ENCODE peak calls at places on chromosomes 2 and 18, in four cellular contexts. V is GM12878, F is K562, H is HepG2. E is an unnamed sample.

GRCh38 chr18:60198063-60198462 is 174.5 kb downstream of the MC4R start:
- DNase-seq in V (no peak), F (peak), H (no peak), E (no peak)

GRCh38 chr2:166972418-166972817 is 84.1 kb downstream of the XIRP2 start:
- DNase-seq in V (no peak), F (no peak), H (no peak), E (no peak)

GRCh38 chr2:189570565-189570964 is 10.0 kb downstream of the SLC40A1 start:
- DNase-seq in V (no peak), F (no peak), H (peak), E (no peak)

GRCh38 chr2:45002661-45003210 is 6.5 kb downstream of the SIX2 start:
- DNase-seq in V (no peak), F (no peak), H (no peak), E (no peak)

GRCh38 chr2:85536479-85536878 is 2.5 kb upstream of the MAT2A start:
- DNase-seq in V (no peak), F (no peak), H (no peak), E (no peak)

GRCh38 chr2:28981620-28982371 is 698 bp downstream of the TOGARAM2 start:
- DNase-seq in V (no peak), F (no peak), H (no peak), E (no peak)

GRCh38 chr2:100106460-100106859 is 35.9 kb downstream of the AFF3 start:
- DNase-seq in V (no peak), F (no peak), H (no peak), E (peak)

GRCh38 chr2:76748581-76749296 is 773.4 kb downstream of the LRRTM4 start:
- DNase-seq in V (no peak), F (no peak), H (no peak), E (no peak)

GRCh38 chr2:108612153-108612513 is 77.9 kb downstream of the LIMS1 start:
- DNase-seq in V (peak), F (no peak), H (no peak), E (no peak)

GRCh38 chr18:35267809-35268208 is 22.2 kb downstream of the ZSCAN30 start:
- DNase-seq in V (no peak), F (no peak), H (no peak), E (no peak)

GRCh38 chr2:1863861-1864260 is 119.5 kb upstream of the PXDN start:
- DNase-seq in V (no peak), F (no peak), H (no peak), E (no peak)

GRCh38 chr18:23493654-23494053 is 9.7 kb upstream of the RMC1 start:
- DNase-seq in V (no peak), F (no peak), H (no peak), E (no peak)

GRCh38 chr18:54859667-54860421 is 31.6 kb downstream of the RAB27B start:
- DNase-seq in V (no peak), F (no peak), H (no peak), E (no peak)

GRCh38 chr18:2444201-2444875 is 127.0 kb downstream of the METTL4 start:
- DNase-seq in V (no peak), F (no peak), H (no peak), E (no peak)

GRCh38 chr2:219522111-219523030 is 8.1 kb downstream of the ASIC4 start:
- DNase-seq in V (no peak), F (peak), H (no peak), E (peak)

GRCh38 chr2:164562666-164563065 is 58.6 kb downstream of the GRB14 start:
- DNase-seq in V (no peak), F (no peak), H (no peak), E (no peak)

GRCh38 chr2:33131820-33132219 is 185.1 kb downstream of the LTBP1 start:
- DNase-seq in V (no peak), F (no peak), H (no peak), E (no peak)

GRCh38 chr2:233079473-233079877 is 19.3 kb downstream of the INPP5D start:
- DNase-seq in V (peak), F (no peak), H (no peak), E (no peak)

GRCh38 chr18:26312196-26312595 is 86.0 kb downstream of the TAF4B start:
- DNase-seq in V (no peak), F (no peak), H (no peak), E (no peak)

GRCh38 chr18:77249583-77250500 is at the start of gene GALR1:
- DNase-seq in V (no peak), F (no peak), H (no peak), E (peak)

GRCh38 chr2:19736191-19736831 is 165.5 kb downstream of the TTC32 start:
- DNase-seq in V (no peak), F (no peak), H (no peak), E (no peak)

GRCh38 chr18:5582849-5583667 is 39.3 kb upstream of the EPB41L3 start:
- DNase-seq in V (no peak), F (no peak), H (no peak), E (no peak)

GRCh38 chr18:3148930-3149535 is 70.7 kb downstream of the MYOM1 start:
- DNase-seq in V (no peak), F (no peak), H (no peak), E (no peak)

GRCh38 chr2:84526562-84526961 is 10.3 kb downstream of the DNAH6 start:
- DNase-seq in V (no peak), F (no peak), H (no peak), E (no peak)

DNA sequence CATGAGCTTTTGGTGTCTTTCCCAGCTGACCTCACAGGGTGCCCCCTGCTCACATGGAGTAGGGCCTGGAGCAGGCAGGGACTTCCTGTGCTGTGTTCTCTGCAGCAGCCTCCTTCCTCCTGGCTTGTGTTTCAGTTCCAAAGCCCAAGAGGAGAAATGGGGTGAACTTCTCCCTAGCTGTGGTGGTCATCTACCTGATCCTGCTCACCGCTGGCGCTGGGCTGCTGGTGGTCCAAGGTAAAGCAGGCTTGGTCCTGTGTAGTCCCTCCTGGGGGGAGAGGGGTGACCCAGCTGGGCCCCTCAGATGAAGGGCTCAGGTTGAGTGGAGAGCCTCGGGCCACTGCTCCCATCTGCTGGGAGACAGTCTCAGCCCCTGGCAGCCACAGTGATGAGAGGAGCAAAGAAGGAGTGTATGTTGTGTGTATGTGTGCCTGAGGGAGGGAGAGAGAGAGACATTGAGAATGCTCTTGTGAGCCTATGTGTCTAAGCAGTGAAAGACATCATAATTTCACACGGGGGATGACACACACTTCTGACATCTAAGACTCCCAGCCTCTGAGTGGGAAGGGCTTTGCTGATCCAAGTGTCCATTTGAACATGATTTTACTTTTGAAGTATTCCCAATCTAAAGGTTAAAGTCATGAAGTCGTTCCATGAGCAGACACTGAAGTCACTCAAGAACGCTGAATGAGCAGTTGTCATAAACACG is 27.2 kb downstream of the MARCO start:
- DNase-seq in V (no peak), F (no peak), H (no peak), E (no peak)
- TF ChIP-seq CBFB in V (no peak), F (no peak), H (no peak), E (no peak)

DNA sequence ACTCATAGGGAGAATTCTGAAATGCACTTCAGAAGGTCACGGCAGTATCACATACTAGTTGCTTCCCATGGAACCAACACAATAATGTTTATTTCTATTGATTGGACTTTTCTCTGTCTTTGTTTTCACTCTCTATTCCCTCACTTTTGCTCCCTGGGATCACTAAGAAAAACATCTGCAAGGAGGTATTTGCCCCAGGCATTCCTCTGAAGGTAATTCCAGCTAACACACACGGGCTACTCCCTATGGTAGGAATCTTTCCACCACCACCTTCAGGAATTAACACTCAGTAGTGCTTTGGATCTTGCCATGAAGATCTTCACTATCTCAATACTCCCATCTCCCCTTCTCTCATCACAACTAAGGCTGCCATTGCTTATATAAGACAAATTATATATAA is 353.3 kb downstream of the DSC3 start:
- DNase-seq in V (no peak), F (no peak), H (no peak), E (no peak)
- TF ChIP-seq CBFB in V (no peak), F (no peak), H (no peak), E (no peak)

GRCh38 chr2:135245055-135245454 is 193.0 kb downstream of the RAB3GAP1 start:
- DNase-seq in V (no peak), F (no peak), H (peak), E (no peak)
- TF ChIP-seq CBFB in V (no peak), F (no peak), H (no peak), E (no peak)

DNA sequence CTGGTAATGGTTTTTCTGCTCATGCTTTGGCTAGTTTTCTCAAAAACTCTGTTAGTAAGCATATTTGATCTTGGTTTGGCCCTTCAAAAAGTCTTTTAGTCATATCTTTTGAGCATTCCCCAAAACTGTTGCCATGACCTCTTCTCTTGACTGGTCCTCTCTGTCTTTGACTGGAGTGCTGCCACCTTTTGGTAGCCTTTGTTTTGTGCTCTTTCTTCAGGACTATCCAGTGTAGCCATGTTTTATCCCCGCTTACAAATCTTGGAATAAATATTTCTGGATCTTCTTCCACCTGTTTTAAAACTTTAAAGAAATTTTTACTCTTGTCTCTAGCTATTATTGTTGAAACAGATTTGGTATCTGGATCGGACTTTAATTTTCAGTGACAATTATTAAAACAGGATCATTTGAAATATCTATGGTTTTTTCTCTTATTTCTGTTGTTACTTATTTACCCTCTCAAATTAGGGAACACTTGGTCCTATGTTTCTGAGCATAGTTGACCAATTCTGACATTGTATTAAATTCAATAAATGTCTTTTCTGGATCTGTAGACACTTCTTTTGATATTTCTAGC is 965 bp upstream of the ELOA2 start:
- DNase-seq in V (no peak), F (peak), H (peak), E (peak)
- TF ChIP-seq CBFB in V (no peak), F (no peak), H (no peak), E (no peak)

DNA sequence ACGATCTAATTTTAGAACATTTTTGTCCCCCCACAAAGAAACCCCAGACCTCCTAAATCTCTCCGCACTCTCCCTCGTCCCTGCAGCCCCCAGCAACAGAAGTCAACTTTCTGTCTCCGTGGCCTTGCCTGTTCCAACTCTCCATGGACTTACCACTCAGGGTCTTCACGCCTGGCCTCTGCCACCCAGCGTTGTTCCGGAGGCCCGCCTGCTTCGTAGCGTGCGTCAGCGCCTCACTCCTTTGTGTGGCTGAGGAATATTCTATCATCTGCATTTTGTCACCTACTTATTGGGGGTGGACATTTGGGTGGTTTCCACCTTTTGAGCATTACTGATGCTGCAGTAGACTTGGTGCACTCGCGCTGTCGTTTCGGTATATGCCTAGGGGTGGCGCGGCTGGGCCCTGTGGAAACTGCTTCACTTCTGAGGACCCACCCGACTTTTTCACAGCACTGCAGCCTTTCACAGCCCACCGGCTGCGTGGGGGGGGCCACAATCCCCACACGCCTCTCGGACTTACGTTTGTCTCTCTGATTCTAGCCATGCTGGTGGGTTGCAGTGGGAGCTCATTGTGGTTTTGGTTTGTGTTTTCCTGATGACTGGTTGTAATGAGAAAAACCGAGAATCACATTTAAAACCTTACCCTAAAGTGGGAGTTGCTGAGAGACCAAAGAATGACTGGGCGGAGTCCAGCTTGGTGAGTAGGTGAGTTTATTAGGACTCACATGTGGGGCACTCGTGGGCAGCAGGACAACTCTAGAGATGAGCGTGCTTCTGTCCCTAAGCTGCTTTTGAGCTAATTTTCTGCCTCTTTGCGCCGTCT is 1.4 kb upstream of the HSBP1L1 start:
- DNase-seq in V (peak), F (no peak), H (no peak), E (no peak)
- TF ChIP-seq CBFB in V (peak), F (no peak), H (no peak), E (no peak)

GRCh38 chr2:41597672-41598071 is 450.1 kb upstream of the PKDCC start:
- DNase-seq in V (no peak), F (no peak), H (no peak), E (no peak)

GRCh38 chr2:41600460-41600859 is 447.4 kb upstream of the PKDCC start:
- DNase-seq in V (no peak), F (no peak), H (no peak), E (no peak)

GRCh38 chr2:41598161-41598894 is 449.5 kb upstream of the PKDCC start:
- DNase-seq in V (no peak), F (no peak), H (no peak), E (no peak)

DNA sequence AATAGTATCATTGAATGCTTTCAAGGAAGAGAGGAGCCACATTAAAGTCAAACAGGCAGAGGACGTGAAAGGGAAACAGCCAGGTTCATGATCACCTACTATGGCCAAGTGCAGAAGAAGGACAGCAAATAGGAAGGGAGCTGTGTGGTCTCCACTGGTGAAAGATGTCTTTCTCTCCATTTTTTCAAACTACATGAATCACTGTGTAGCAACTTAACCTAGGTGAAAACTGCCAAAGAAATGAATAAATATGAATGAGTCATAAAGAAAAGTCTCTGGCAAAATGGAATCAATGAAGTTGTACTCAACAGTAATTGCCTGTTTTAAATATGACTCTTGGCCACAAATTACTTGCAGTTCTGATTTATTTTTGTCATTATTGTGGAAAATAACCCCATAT is 452.6 kb upstream of the PKDCC start:
- DNase-seq in V (no peak), F (no peak), H (no peak), E (no peak)
- TF ChIP-seq CBFB in V (no peak), F (no peak), H (no peak), E (no peak)

DNA sequence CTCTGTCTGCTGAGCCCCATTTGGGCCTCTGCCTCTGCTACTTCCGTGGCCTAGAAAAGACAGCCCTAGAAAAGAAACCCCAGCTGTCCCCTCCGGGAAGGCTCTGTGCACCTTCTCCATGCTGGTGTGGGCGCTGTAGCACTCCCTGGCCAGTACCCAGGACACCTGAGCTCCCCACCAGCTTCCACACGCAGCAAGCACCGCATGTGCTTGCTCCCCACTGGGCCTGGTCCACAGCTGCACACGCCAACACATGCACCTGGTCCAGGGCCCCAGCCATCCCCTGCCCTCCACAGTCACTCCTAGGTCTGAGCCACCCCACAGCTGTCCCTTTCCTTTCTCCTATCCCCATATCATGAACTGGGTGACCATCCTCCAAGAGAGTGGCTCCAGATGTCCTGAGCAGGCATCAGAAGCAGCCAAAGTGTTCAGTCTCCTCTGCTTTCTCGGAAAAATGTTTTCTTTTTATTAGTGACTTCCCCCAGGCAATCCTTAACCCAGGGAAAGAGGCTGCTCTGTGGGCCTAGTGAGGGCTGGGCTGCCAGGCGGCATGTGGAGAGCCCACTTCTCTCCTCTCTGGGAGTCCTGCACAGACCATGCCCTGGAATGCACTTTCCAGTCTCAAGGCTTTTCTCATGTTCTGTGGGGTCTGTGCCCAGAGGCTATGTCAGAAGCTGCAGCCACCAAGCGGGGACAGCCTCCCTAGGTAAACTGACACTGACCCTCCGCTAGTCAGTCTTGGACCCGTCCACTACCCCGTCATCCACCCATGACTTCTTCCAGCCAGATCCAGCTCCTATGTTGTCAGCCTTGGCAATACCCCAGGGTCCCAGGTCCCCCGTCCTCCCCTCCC is 133.7 kb downstream of the KLHL29 start:
- DNase-seq in V (no peak), F (no peak), H (no peak), E (no peak)
- TF ChIP-seq CBFB in V (no peak), F (no peak), H (no peak), E (no peak)

DNA sequence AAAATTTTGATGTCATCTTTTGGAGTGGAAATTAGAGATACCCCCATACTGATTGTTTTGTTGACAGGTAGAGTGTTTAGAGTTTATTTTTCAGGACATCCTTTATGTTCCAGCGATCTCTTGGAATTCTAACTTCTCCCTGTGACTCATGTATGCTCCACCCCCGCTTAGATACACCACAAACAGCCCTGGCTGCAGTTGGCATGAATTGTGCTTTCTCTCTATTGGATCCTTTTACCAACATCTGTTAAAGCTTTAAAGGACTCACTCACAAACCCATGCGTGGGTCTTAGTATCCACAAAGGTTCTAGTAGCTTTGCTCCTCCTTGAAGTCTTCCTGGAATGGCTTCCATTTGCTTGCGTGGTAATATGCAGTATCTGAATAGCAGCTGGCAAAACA is 409.5 kb upstream of the POU3F3 start:
- DNase-seq in V (no peak), F (no peak), H (no peak), E (no peak)
- TF ChIP-seq CBFB in V (no peak), F (no peak), H (no peak), E (no peak)

E was measured in WTC11.